ENCODE peak calls at places on chromosomes 7 and 10, in six cellular contexts. M, G, A, C, J and B are unnamed samples.

GRCh38 chr7:55140221-55140980 is 121.6 kb downstream of the EGFR start:
- DNase-seq in M (no peak), J (no peak), G (peak; percentile 43), A (peak; percentile 48), C (peak; percentile 35), B (no peak)

GRCh38 chr7:114539575-114539974 is 125.0 kb downstream of the FOXP2 start:
- DNase-seq in C (peak; percentile 23), M (peak; percentile 12), A (peak; percentile 40), J (no peak), G (peak; percentile 29), B (no peak)

GRCh38 chr10:33237736-33238624 is 96.5 kb downstream of the NRP1 start:
- DNase-seq in A (peak; percentile 97), G (no peak), C (peak; percentile 68), J (no peak), M (peak; percentile 75), B (no peak)

GRCh38 chr10:71086439-71087080 is 125.8 kb upstream of the UNC5B start:
- DNase-seq in C (no peak), M (no peak), A (no peak), J (peak; percentile 51), G (no peak), B (no peak)

GRCh38 chr7:157690833-157691382 is 354.1 kb downstream of the DNAJB6 start:
- DNase-seq in G (no peak), C (no peak), J (peak; percentile 40), A (peak; percentile 88), M (peak; percentile 7), B (peak; percentile 59)

GRCh38 chr10:29356931-29357330 is 68.1 kb downstream of the LYZL1 start:
- DNase-seq in A (no peak), M (peak; percentile 49), J (no peak), G (no peak), C (no peak), B (no peak)

GRCh38 chr10:114272696-114273095 is 33.6 kb downstream of the VWA2 start:
- DNase-seq in G (no peak), M (no peak), A (no peak), J (peak; percentile 15), C (no peak), B (no peak)

GRCh38 chr7:41893656-41894055 is 190.8 kb upstream of the INHBA start:
- DNase-seq in G (no peak), A (no peak), J (no peak), M (no peak), C (no peak), B (no peak)

GRCh38 chr7:33854178-33854577 is 51.2 kb upstream of the BMPER start:
- DNase-seq in M (no peak), G (no peak), A (peak; percentile 84), J (no peak), C (no peak), B (no peak)

GRCh38 chr7:344608-344994 is 54.6 kb downstream of the FOXL3 start:
- DNase-seq in G (no peak), J (no peak), A (no peak), M (no peak), C (no peak), B (no peak)

GRCh38 chr7:522071-522937 is 2.7 kb upstream of the PDGFA start:
- DNase-seq in C (peak; percentile 81), G (peak; percentile 57), A (peak; percentile 23), J (no peak), M (no peak), B (no peak)

GRCh38 chr10:69316313-69317059 is 38.2 kb downstream of the HK1 start:
- DNase-seq in C (peak; percentile 57), A (no peak), M (no peak), G (no peak), J (no peak), B (no peak)

GRCh38 chr10:130400890-130401289 is 264.7 kb downstream of the GLRX3 start:
- DNase-seq in A (no peak), C (no peak), M (no peak), G (no peak), J (no peak), B (no peak)

GRCh38 chr10:16717617-16718395 is 99.4 kb downstream of the RSU1 start:
- DNase-seq in J (no peak), A (peak; percentile 77), G (no peak), C (no peak), M (no peak), B (no peak)

GRCh38 chr7:137873524-137873923 is 26.8 kb upstream of the DGKI start:
- DNase-seq in G (peak; percentile 45), A (peak; percentile 77), C (no peak), J (no peak), M (no peak), B (no peak)

GRCh38 chr10:121942749-121943148 is 14.9 kb upstream of the ATE1 start:
- DNase-seq in G (no peak), J (no peak), M (no peak), C (peak; percentile 17), A (peak; percentile 93), B (peak; percentile 71)

GRCh38 chr10:1268856-1269255 is 212.7 kb downstream of the WDR37 start:
- DNase-seq in M (no peak), C (peak; percentile 33), J (no peak), G (no peak), A (no peak), B (no peak)

GRCh38 chr10:55550241-55550640 is 749.2 kb upstream of the PCDH15 start:
- DNase-seq in G (no peak), C (peak; percentile 6), A (peak; percentile 54), M (no peak), J (no peak), B (no peak)

GRCh38 chr7:42272793-42273665 is 36.0 kb upstream of the GLI3 start:
- DNase-seq in G (no peak), M (no peak), J (no peak), C (peak; percentile 28), A (peak; percentile 43), B (no peak)

GRCh38 chr7:100118388-100119074 is 627 bp downstream of the TAF6 start:
- DNase-seq in M (no peak), C (peak; percentile 69), J (no peak), A (no peak), G (no peak), B (no peak)

GRCh38 chr7:151247016-151247580 is 1.4 kb downstream of the SMARCD3 start:
- DNase-seq in C (no peak), M (no peak), A (peak; percentile 5), J (no peak), G (no peak), B (no peak)
- H3K4me3 ChIP-seq in C (peak overlapping the region; percentile 87), M (peak overlapping the region; percentile 65), A (peak overlapping the region; percentile 78), J (peak overlapping the region; percentile 61), G (no peak overlapping the region), B (no peak overlapping the region)

GRCh38 chr10:124535731-124536495 is 74.3 kb downstream of the LHPP start:
- DNase-seq in G (no peak), J (no peak), C (no peak), A (no peak), M (no peak), B (no peak)

GRCh38 chr10:124533266-124533665 is 71.6 kb downstream of the LHPP start:
- DNase-seq in C (no peak), M (no peak), G (no peak), J (no peak), A (no peak), B (no peak)

GRCh38 chr10:124534821-124535601 is 73.4 kb downstream of the LHPP start:
- DNase-seq in G (no peak), C (no peak), M (no peak), A (no peak), J (no peak), B (no peak)

GRCh38 chr10:124532788-124533187 is 71.2 kb downstream of the LHPP start:
- DNase-seq in G (no peak), C (no peak), A (no peak), M (no peak), J (no peak), B (no peak)

DNA sequence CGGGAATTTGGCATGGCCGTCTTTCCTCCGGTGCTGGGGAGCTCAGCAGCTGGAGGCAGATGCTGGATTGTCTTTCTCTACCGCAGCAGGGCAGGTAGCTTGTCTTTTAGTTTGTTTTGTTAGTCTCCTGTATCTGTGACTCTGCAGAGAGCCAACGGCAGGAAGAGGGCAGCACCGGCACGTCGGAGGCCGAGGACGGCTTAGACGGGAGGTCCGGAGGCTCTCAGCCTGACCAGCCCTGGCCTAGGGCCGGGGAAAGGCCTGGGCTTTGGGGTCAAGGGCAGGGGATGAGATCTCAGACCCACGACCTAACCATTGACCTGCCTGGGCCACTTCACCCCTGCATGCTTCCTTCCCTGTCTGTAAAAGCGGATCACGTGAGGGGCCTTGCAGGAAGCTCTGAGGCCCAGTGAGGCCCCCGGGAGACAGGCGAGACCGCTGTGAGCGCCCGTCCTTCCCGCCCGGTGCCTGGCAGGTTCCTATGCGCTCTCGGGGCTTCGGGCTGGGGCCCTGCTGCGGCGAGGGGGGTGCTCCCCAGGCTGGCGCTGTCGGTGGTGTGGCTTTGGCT is 72.7 kb downstream of the LHPP start:
- DNase-seq in M (no peak), A (no peak), G (peak; percentile 38), J (no peak), C (no peak), B (no peak)
- TF ChIP-seq CTCF in M (peak; percentile 79), A (peak; percentile 48), G (peak; percentile 32), J (peak; percentile 19), C (peak; percentile 44), B (peak; percentile 7)

DNA sequence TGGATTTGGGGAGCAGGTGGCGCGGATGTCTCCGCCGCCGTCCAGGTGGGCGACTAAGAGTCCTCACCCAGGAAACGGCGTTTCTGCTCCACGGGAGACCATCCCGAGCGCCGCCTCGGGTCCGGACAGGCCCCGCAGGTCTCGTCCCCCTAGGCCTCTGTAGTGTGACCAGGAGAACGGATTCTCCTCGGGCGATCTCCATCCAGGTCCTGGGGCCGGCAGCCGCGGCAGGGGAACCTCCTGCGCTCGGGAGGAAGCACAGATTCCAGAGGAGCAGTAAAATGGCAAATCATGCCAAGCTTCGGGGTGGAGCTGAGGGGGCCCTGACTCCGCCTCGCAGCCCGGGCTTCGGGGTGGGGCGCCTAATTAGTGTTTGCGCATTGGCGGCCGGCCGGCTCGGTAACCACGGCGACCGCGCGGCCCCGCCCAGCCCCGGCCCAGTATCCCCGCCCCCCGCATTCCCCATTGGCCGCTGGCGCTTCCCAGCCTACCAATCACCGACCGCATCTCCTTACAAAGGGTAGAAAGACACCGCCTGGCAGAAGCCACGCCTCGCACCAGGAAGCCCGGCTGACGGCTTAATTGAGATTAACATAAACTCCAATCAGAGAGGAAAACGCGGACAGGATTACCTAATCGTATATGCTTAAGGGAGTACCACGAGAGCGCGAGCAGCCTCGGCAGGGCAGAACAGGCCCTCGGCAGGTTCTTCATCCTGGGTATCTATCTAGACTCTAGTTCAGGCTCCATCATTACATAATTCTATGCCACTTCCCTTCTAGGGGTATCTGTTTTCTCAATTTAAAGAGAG is 168.6 kb downstream of the ARHGAP12 start:
- DNase-seq in A (peak; percentile 99), J (peak; percentile 96), G (peak; percentile 97), C (peak; percentile 97), M (peak; percentile 85), B (peak; percentile 97)
- H3K4me3 ChIP-seq in A (peak overlapping the region; percentile 89), J (peak overlapping the region; percentile 86), G (peak overlapping the region; percentile 88), C (peak overlapping the region; percentile 70), M (peak overlapping the region; percentile 85), B (peak overlapping the region; percentile 80)

DNA sequence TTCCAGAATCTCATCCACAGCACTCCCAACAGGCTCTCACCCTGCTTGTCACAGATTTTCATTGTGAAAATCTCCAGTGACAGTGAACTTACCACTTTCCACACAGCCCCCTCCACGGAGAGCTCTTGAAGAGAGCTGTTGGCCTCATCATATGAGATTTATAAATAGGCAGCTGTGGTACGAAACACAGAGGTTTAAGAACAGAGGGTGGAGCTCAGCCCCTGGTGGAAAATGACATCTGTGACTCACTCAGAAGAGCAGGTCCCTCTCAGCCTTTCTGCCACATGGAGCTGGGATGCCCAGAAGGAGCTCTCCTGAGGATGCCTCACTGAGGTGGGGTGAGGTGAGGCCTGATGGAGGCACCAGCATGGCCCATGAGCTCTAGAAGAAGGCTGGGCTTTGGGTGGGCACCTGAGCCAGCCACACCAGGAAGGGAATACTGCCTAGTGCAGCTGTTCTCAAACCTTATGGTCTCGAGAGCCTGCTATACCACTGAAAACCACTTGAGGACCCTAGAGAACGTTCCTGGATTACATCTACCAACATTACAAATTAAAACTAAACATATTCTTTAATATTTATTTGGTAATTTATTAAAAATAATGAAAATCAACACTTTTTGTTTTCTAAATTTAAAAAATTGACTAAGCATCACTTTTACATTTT is 25.8 kb upstream of the EEPD1 start:
- DNase-seq in J (no peak), C (no peak), G (no peak), A (peak; percentile 35), M (no peak), B (no peak)
- TF ChIP-seq CTCF in J (no peak), C (no peak), G (no peak), A (peak; percentile 64), M (no peak), B (no peak)